ENCODE peak calls at places on chromosome 5, in eight cellular contexts. W is cardiac fibroblast, I is astrocyte of the spinal cord, S is heart left ventricle, K is suprapubic skin, M is HFF-Myc, B is ovary, E is AG04449. A is an unnamed sample.

GRCh38 chr5:55218966-55219365 is 8.1 kb downstream of the MCIDAS start:
- DNase-seq in K (no peak), B (no peak), M (no peak), I (no peak), W (no peak), E (no peak), S (no peak), A (no peak)

GRCh38 chr5:178377583-178378270 is 145.1 kb upstream of the PHYKPL start:
- DNase-seq in M (no peak), K (no peak), B (no peak), S (no peak), E (no peak), W (no peak), I (no peak), A (no peak)

GRCh38 chr5:11955386-11955785 is 51.1 kb upstream of the CTNND2 start:
- DNase-seq in W (no peak), S (no peak), E (no peak), B (no peak), I (peak), K (no peak), M (no peak), A (no peak)

GRCh38 chr5:180241600-180241999 is 32.6 kb upstream of the RASGEF1C start:
- DNase-seq in E (no peak), S (no peak), W (no peak), I (no peak), B (no peak), K (no peak), M (no peak), A (no peak)

GRCh38 chr5:78182838-78183237 is 111.7 kb downstream of the AP3B1 start:
- DNase-seq in I (no peak), E (no peak), B (no peak), M (no peak), K (no peak), S (no peak), W (no peak), A (no peak)

GRCh38 chr5:140113180-140113698 is 670 bp upstream of the PURA start:
- DNase-seq in M (no peak), S (peak), E (no peak), I (no peak), K (peak), W (no peak), B (no peak), A (no peak)

GRCh38 chr5:92544042-92544441 is 1037.0 kb downstream of the NR2F1-AS1 start:
- DNase-seq in S (no peak), I (peak), B (no peak), M (no peak), K (no peak), E (peak), W (peak), A (no peak)

GRCh38 chr5:172941067-172941516 is 18.1 kb upstream of the RPL26L1 start:
- DNase-seq in E (no peak), B (no peak), W (no peak), I (no peak), M (no peak), S (no peak), K (no peak), A (no peak)

GRCh38 chr5:148909766-148910165 is 83.4 kb downstream of the ADRB2 start:
- DNase-seq in S (no peak), K (no peak), E (no peak), W (no peak), I (no peak), M (no peak), B (no peak), A (no peak)

GRCh38 chr5:27682600-27682999 is 644.2 kb upstream of the CDH9 start:
- DNase-seq in I (no peak), E (no peak), K (no peak), B (no peak), W (peak), M (no peak), S (no peak), A (no peak)

GRCh38 chr5:6732634-6733410 is 19.6 kb downstream of the TENT4A start:
- DNase-seq in S (peak), M (no peak), K (no peak), E (no peak), B (no peak), I (peak), W (peak), A (no peak)

GRCh38 chr5:139955616-139956283 is 87.3 kb downstream of the NRG2 start:
- DNase-seq in M (no peak), S (no peak), K (no peak), W (no peak), I (no peak), E (no peak), B (no peak), A (no peak)

GRCh38 chr5:181189962-181190710 is 14.9 kb downstream of the TRIM7 start:
- DNase-seq in W (no peak), I (no peak), K (peak), M (no peak), S (no peak), E (no peak), B (peak), A (no peak)

GRCh38 chr5:36070687-36071571 is 4.2 kb upstream of the UGT3A2 start:
- DNase-seq in E (no peak), K (no peak), W (no peak), B (no peak), S (no peak), I (no peak), M (no peak), A (no peak)

GRCh38 chr5:321726-322251 is 275 bp downstream of the AHRR start:
- DNase-seq in B (no peak), E (no peak), I (no peak), W (no peak), S (no peak), M (no peak), K (peak), A (no peak)
- H3K4me3 ChIP-seq in B (peak), E (peak), I (peak), W (peak), S (peak), M (peak), K (peak), A (peak)

DNA sequence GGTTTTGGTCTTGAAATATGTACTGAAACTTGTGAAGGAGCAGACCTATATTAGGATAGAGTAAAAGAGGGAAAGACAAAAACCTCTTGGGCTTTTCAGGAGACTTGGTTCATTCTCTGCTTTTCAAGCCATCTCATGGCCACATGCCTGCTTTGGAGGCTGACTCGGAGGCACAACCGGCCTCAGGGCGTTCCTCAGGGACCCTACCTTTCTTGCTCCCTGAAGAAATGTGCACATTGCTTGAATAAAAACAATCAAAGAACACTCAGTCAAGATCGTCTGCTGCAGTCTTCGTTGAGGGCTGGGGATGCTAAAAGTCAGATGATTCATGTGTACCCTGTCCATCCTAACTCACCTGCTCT is 994 bp downstream of the IRGM start:
- DNase-seq in S (no peak), K (no peak), W (no peak), I (no peak), B (no peak), M (no peak), E (no peak), A (no peak)
- TF ChIP-seq CTCF in S (no peak), K (no peak), W (no peak), I (no peak), B (no peak), M (no peak), E (no peak), A (no peak)

GRCh38 chr5:150510460-150511263 is 2.7 kb downstream of the NDST1 start:
- DNase-seq in W (no peak), S (no peak), E (no peak), B (no peak), I (peak), K (no peak), M (no peak), A (no peak)

GRCh38 chr5:150507283-150508020 is 479 bp upstream of the NDST1 start:
- DNase-seq in B (no peak), E (no peak), M (no peak), K (no peak), I (no peak), S (no peak), W (no peak), A (no peak)

GRCh38 chr5:150509992-150510391 is 2.1 kb downstream of the NDST1 start:
- DNase-seq in K (no peak), E (no peak), W (no peak), B (no peak), M (no peak), S (no peak), I (no peak), A (no peak)

GRCh38 chr5:150508021-150508640 is at the start of gene NDST1:
- DNase-seq in S (no peak), B (no peak), K (no peak), I (no peak), W (no peak), E (no peak), M (no peak), A (no peak)

GRCh38 chr5:150508828-150509227 is 897 bp downstream of the NDST1 start:
- DNase-seq in W (no peak), K (no peak), S (no peak), E (no peak), I (no peak), M (no peak), B (no peak), A (no peak)
- H3K4me3 ChIP-seq in W (no peak), K (no peak), S (no peak), E (no peak), I (no peak), M (no peak), B (no peak), A (no peak)

DNA sequence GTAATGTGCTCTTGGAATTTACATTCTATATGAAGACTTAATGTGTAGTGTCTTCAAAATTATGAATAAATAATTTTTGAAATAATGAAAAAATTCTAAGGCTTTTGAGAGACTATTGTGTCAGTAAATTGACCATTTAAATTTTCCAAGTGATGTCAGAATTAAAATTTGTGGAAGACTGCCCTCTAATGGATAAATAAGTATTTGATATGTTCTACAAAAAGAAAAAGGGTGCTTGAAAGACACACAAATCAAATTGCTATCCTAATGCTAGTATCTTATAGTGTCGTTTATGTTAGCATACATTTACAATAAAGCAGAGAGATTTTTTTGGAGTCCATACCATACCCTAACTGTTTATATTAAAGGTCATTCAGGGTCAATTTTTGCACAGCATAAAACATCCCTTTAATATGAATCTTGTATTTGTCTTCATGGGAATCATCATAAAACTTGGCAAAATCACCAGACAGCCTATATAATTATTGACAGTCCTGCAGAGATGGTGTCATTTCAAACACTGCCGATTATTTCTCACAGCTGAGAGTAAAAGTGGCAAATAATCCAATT is 120.8 kb upstream of the SLC27A6 start:
- DNase-seq in E (no peak), I (peak), K (no peak), B (no peak), S (no peak), W (peak), M (no peak), A (no peak)
- TF ChIP-seq CTCF in E (peak), I (peak), K (no peak), B (no peak), S (peak), W (peak), M (no peak), A (peak)

A was measured in epithelial cell of proximal tubule.